ENCODE peak calls at places on chromosome 4, in nine cellular contexts. One of them, this sample, is unnamed. For H3K4me1, the result is how much of the 10 kb centered on the place peaks cover.

GRCh38 chr4:169222768-169223167 is 48.0 kb downstream of the SH3RF1 start:
- DNase-seq in upper lobe of left lung: no peak
- DNase-seq in left ventricle myocardium inferior: no peak
- DNase-seq in DND-41: no peak
- DNase-seq in neural progenitor cell: no peak
- DNase-seq in uterus: no peak
- DNase-seq in mammary epithelial cell: no peak
- DNase-seq in endothelial cell of umbilical vein: no peak
- DNase-seq in heart left ventricle: no peak
- DNase-seq in this sample: no peak

GRCh38 chr4:124203613-124204284 is 508.8 kb downstream of the ANKRD50 start:
- DNase-seq in upper lobe of left lung: no peak
- DNase-seq in left ventricle myocardium inferior: no peak
- DNase-seq in DND-41: no peak
- DNase-seq in neural progenitor cell: no peak
- DNase-seq in uterus: no peak
- DNase-seq in mammary epithelial cell: no peak
- DNase-seq in endothelial cell of umbilical vein: peak
- DNase-seq in heart left ventricle: no peak
- DNase-seq in this sample: no peak

GRCh38 chr4:37995981-37996770 is 36.0 kb downstream of the PTTG2 start:
- DNase-seq in upper lobe of left lung: no peak
- DNase-seq in left ventricle myocardium inferior: peak
- DNase-seq in DND-41: no peak
- DNase-seq in neural progenitor cell: no peak
- DNase-seq in uterus: no peak
- DNase-seq in mammary epithelial cell: no peak
- DNase-seq in endothelial cell of umbilical vein: no peak
- DNase-seq in heart left ventricle: no peak
- DNase-seq in this sample: no peak

GRCh38 chr4:128286474-128287158 is 997 bp downstream of the PGRMC2 start:
- DNase-seq in upper lobe of left lung: no peak
- DNase-seq in left ventricle myocardium inferior: no peak
- DNase-seq in DND-41: peak
- DNase-seq in neural progenitor cell: peak
- DNase-seq in uterus: no peak
- DNase-seq in mammary epithelial cell: peak
- DNase-seq in endothelial cell of umbilical vein: peak
- DNase-seq in heart left ventricle: no peak
- DNase-seq in this sample: peak

GRCh38 chr4:184815046-184815877 is 10.5 kb downstream of the ACSL1 start:
- DNase-seq in upper lobe of left lung: no peak
- DNase-seq in left ventricle myocardium inferior: peak
- DNase-seq in DND-41: no peak
- DNase-seq in neural progenitor cell: peak
- DNase-seq in uterus: peak
- DNase-seq in mammary epithelial cell: peak
- DNase-seq in endothelial cell of umbilical vein: peak
- DNase-seq in heart left ventricle: peak
- DNase-seq in this sample: no peak

GRCh38 chr4:2348786-2349185 is 69.7 kb downstream of the ZFYVE28 start:
- DNase-seq in upper lobe of left lung: no peak
- DNase-seq in left ventricle myocardium inferior: no peak
- DNase-seq in DND-41: no peak
- DNase-seq in neural progenitor cell: no peak
- DNase-seq in uterus: no peak
- DNase-seq in mammary epithelial cell: no peak
- DNase-seq in endothelial cell of umbilical vein: no peak
- DNase-seq in heart left ventricle: no peak
- DNase-seq in this sample: no peak

GRCh38 chr4:2927016-2927695 is 36.0 kb downstream of the NOP14 start:
- DNase-seq in upper lobe of left lung: no peak
- DNase-seq in left ventricle myocardium inferior: no peak
- DNase-seq in DND-41: no peak
- DNase-seq in neural progenitor cell: no peak
- DNase-seq in uterus: peak
- DNase-seq in mammary epithelial cell: no peak
- DNase-seq in endothelial cell of umbilical vein: no peak
- DNase-seq in heart left ventricle: no peak
- DNase-seq in this sample: no peak

GRCh38 chr4:7680106-7680505 is 245.4 kb upstream of the PSAPL1 start:
- DNase-seq in upper lobe of left lung: peak
- DNase-seq in left ventricle myocardium inferior: no peak
- DNase-seq in DND-41: no peak
- DNase-seq in neural progenitor cell: no peak
- DNase-seq in uterus: no peak
- DNase-seq in mammary epithelial cell: no peak
- DNase-seq in endothelial cell of umbilical vein: no peak
- DNase-seq in heart left ventricle: peak
- DNase-seq in this sample: no peak

GRCh38 chr4:98780111-98780549 is 121.7 kb upstream of the TSPAN5 start:
- DNase-seq in upper lobe of left lung: no peak
- DNase-seq in left ventricle myocardium inferior: no peak
- DNase-seq in DND-41: no peak
- DNase-seq in neural progenitor cell: no peak
- DNase-seq in uterus: no peak
- DNase-seq in mammary epithelial cell: no peak
- DNase-seq in endothelial cell of umbilical vein: no peak
- DNase-seq in heart left ventricle: no peak
- DNase-seq in this sample: no peak

GRCh38 chr4:112739442-112739841 is 102.5 kb downstream of the LARP7 start:
- DNase-seq in upper lobe of left lung: no peak
- DNase-seq in left ventricle myocardium inferior: no peak
- DNase-seq in DND-41: no peak
- DNase-seq in neural progenitor cell: no peak
- DNase-seq in uterus: no peak
- DNase-seq in mammary epithelial cell: no peak
- DNase-seq in endothelial cell of umbilical vein: no peak
- DNase-seq in heart left ventricle: no peak
- DNase-seq in this sample: no peak

GRCh38 chr4:118325443-118325842 is 27.4 kb downstream of the PRSS12 start:
- DNase-seq in upper lobe of left lung: no peak
- DNase-seq in left ventricle myocardium inferior: no peak
- DNase-seq in DND-41: no peak
- DNase-seq in neural progenitor cell: no peak
- DNase-seq in uterus: no peak
- DNase-seq in mammary epithelial cell: no peak
- DNase-seq in endothelial cell of umbilical vein: no peak
- DNase-seq in heart left ventricle: no peak
- DNase-seq in this sample: no peak

GRCh38 chr4:76892001-76892400 is 5.9 kb downstream of the SOWAHB start:
- DNase-seq in upper lobe of left lung: no peak
- DNase-seq in left ventricle myocardium inferior: no peak
- DNase-seq in DND-41: no peak
- DNase-seq in neural progenitor cell: no peak
- DNase-seq in uterus: no peak
- DNase-seq in mammary epithelial cell: no peak
- DNase-seq in endothelial cell of umbilical vein: no peak
- DNase-seq in heart left ventricle: no peak
- DNase-seq in this sample: no peak

GRCh38 chr4:110543577-110543976 is 67.6 kb downstream of the ENPEP start:
- DNase-seq in upper lobe of left lung: no peak
- DNase-seq in left ventricle myocardium inferior: no peak
- DNase-seq in DND-41: no peak
- DNase-seq in neural progenitor cell: no peak
- DNase-seq in uterus: no peak
- DNase-seq in mammary epithelial cell: no peak
- DNase-seq in endothelial cell of umbilical vein: no peak
- DNase-seq in heart left ventricle: no peak
- DNase-seq in this sample: no peak

GRCh38 chr4:84504821-84505220 is 5.7 kb upstream of the NKX6-1 start:
- DNase-seq in upper lobe of left lung: no peak
- DNase-seq in left ventricle myocardium inferior: no peak
- DNase-seq in DND-41: no peak
- DNase-seq in neural progenitor cell: no peak
- DNase-seq in uterus: no peak
- DNase-seq in mammary epithelial cell: no peak
- DNase-seq in endothelial cell of umbilical vein: no peak
- DNase-seq in heart left ventricle: no peak
- DNase-seq in this sample: no peak
- TF ChIP-seq CTCF in upper lobe of left lung: no peak
- TF ChIP-seq CTCF in left ventricle myocardium inferior: no peak
- TF ChIP-seq CTCF in DND-41: no peak
- TF ChIP-seq CTCF in neural progenitor cell: no peak
- TF ChIP-seq CTCF in uterus: no peak
- TF ChIP-seq CTCF in mammary epithelial cell: no peak
- TF ChIP-seq CTCF in endothelial cell of umbilical vein: no peak
- TF ChIP-seq CTCF in heart left ventricle: no peak
- TF ChIP-seq CTCF in this sample: no peak

DNA sequence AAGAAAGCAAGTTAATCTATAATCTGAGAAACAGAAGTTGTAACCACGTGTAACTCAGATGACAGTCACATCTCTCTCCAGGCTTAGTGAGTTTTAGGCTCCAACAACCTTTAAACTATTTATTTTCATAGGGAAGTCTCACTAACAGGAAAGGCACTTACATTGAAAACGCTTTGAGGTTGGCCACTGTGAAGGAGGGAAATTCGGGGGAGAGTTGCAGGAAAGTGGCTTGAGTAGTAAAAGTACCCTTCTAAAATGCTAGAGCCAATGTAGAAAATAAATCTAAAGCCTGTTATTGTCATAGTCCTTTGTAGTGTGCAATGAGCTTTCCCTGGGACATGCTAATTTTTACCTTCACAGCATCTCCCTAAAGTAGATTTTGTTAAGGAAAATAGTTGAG is 995 bp upstream of the NFXL1 start:
- DNase-seq in upper lobe of left lung: no peak
- DNase-seq in left ventricle myocardium inferior: no peak
- DNase-seq in DND-41: no peak
- DNase-seq in neural progenitor cell: no peak
- DNase-seq in uterus: no peak
- DNase-seq in mammary epithelial cell: no peak
- DNase-seq in endothelial cell of umbilical vein: peak
- DNase-seq in heart left ventricle: no peak
- DNase-seq in this sample: no peak
- H3K4me3 ChIP-seq in upper lobe of left lung: no peak
- H3K4me3 ChIP-seq in left ventricle myocardium inferior: no peak
- H3K4me3 ChIP-seq in DND-41: no peak
- H3K4me3 ChIP-seq in neural progenitor cell: peak
- H3K4me3 ChIP-seq in uterus: no peak
- H3K4me3 ChIP-seq in mammary epithelial cell: peak
- H3K4me3 ChIP-seq in endothelial cell of umbilical vein: no peak
- H3K4me3 ChIP-seq in heart left ventricle: no peak
- H3K4me3 ChIP-seq in this sample: no peak

GRCh38 chr4:161404346-161405110 is 759.3 kb downstream of the FSTL5 start:
- DNase-seq in upper lobe of left lung: no peak
- DNase-seq in left ventricle myocardium inferior: no peak
- DNase-seq in DND-41: no peak
- DNase-seq in neural progenitor cell: no peak
- DNase-seq in uterus: no peak
- DNase-seq in mammary epithelial cell: no peak
- DNase-seq in endothelial cell of umbilical vein: no peak
- DNase-seq in heart left ventricle: no peak
- DNase-seq in this sample: no peak
- H3K4me1 ChIP-seq in upper lobe of left lung: under half
- H3K4me1 ChIP-seq in left ventricle myocardium inferior: under half
- H3K4me1 ChIP-seq in DND-41: under half
- H3K4me1 ChIP-seq in neural progenitor cell: under half
- H3K4me1 ChIP-seq in uterus: under half
- H3K4me1 ChIP-seq in mammary epithelial cell: under half
- H3K4me1 ChIP-seq in endothelial cell of umbilical vein: under half
- H3K4me1 ChIP-seq in heart left ventricle: under half
- H3K4me1 ChIP-seq in this sample: under half

GRCh38 chr4:153541426-153542096 is 75.4 kb downstream of the TMEM131L start:
- DNase-seq in upper lobe of left lung: no peak
- DNase-seq in left ventricle myocardium inferior: no peak
- DNase-seq in DND-41: no peak
- DNase-seq in neural progenitor cell: no peak
- DNase-seq in uterus: no peak
- DNase-seq in mammary epithelial cell: peak
- DNase-seq in endothelial cell of umbilical vein: no peak
- DNase-seq in heart left ventricle: no peak
- DNase-seq in this sample: no peak
- TF ChIP-seq CTCF in upper lobe of left lung: no peak
- TF ChIP-seq CTCF in left ventricle myocardium inferior: no peak
- TF ChIP-seq CTCF in DND-41: no peak
- TF ChIP-seq CTCF in neural progenitor cell: no peak
- TF ChIP-seq CTCF in uterus: no peak
- TF ChIP-seq CTCF in mammary epithelial cell: no peak
- TF ChIP-seq CTCF in endothelial cell of umbilical vein: no peak
- TF ChIP-seq CTCF in heart left ventricle: no peak
- TF ChIP-seq CTCF in this sample: no peak

This sample was measured in CD8-positive, alpha-beta T cell.